ENCODE peak calls at places on chromosome 1, in four cellular contexts. E, W, V and A are unnamed samples.

GRCh38 chr1:107669996-107670395 is 295.0 kb downstream of the VAV3 start:
- DNase-seq in E (no peak), W (no peak), V (no peak), A (no peak)

GRCh38 chr1:160217466-160218165 is 12.4 kb downstream of the PEA15 start:
- DNase-seq in E (no peak), W (no peak), V (no peak), A (no peak)

GRCh38 chr1:226438007-226438406 is 30.1 kb upstream of the PARP1 start:
- DNase-seq in E (no peak), W (peak), V (no peak), A (no peak)

GRCh38 chr1:168498159-168498609 is 45.6 kb downstream of the XCL2 start:
- DNase-seq in E (no peak), W (no peak), V (no peak), A (no peak)

GRCh38 chr1:195376190-195376589 is 1232.0 kb downstream of the KCNT2 start:
- DNase-seq in E (no peak), W (peak), V (no peak), A (no peak)

GRCh38 chr1:27872059-27872801 is at the start of gene THEMIS2:
- DNase-seq in E (no peak), W (no peak), V (peak), A (no peak)

GRCh38 chr1:190957565-190957964 is 479.9 kb upstream of the BRINP3 start:
- DNase-seq in E (no peak), W (no peak), V (no peak), A (no peak)

GRCh38 chr1:209648931-209649776 is 3.1 kb downstream of the LAMB3 start:
- DNase-seq in E (no peak), W (peak), V (no peak), A (no peak)

GRCh38 chr1:213989071-213989739 is 1.4 kb downstream of the PROX1 start:
- DNase-seq in E (no peak), W (no peak), V (no peak), A (no peak)

GRCh38 chr1:222946436-222946835 is 131.6 kb downstream of the DISP1 start:
- DNase-seq in E (no peak), W (no peak), V (no peak), A (no peak)

GRCh38 chr1:179129702-179130473 is 48.0 kb downstream of the TOR3A start:
- DNase-seq in E (no peak), W (no peak), V (no peak), A (no peak)

GRCh38 chr1:33327587-33328325 is 6.9 kb upstream of the A3GALT2 start:
- DNase-seq in E (no peak), W (no peak), V (no peak), A (no peak)

GRCh38 chr1:7620196-7620595 is 150.9 kb upstream of the VAMP3 start:
- DNase-seq in E (no peak), W (no peak), V (no peak), A (no peak)

GRCh38 chr1:94103608-94104007 is 17.3 kb downstream of the ABCA4 start:
- DNase-seq in E (no peak), W (no peak), V (no peak), A (no peak)

GRCh38 chr1:101915597-101915996 is 81.1 kb downstream of the OLFM3 start:
- DNase-seq in E (no peak), W (no peak), V (no peak), A (no peak)

GRCh38 chr1:179952181-179952580 is 2.4 kb upstream of the CEP350 start:
- DNase-seq in E (no peak), W (no peak), V (no peak), A (no peak)

GRCh38 chr1:100249155-100249536 is 488 bp downstream of the DBT start:
- DNase-seq in E (no peak), W (no peak), V (no peak), A (no peak)

GRCh38 chr1:190140644-190141043 is 337.0 kb downstream of the BRINP3 start:
- DNase-seq in E (no peak), W (no peak), V (no peak), A (no peak)

GRCh38 chr1:196464545-196464944 is 143.7 kb downstream of the KCNT2 start:
- DNase-seq in E (no peak), W (no peak), V (no peak), A (no peak)

DNA sequence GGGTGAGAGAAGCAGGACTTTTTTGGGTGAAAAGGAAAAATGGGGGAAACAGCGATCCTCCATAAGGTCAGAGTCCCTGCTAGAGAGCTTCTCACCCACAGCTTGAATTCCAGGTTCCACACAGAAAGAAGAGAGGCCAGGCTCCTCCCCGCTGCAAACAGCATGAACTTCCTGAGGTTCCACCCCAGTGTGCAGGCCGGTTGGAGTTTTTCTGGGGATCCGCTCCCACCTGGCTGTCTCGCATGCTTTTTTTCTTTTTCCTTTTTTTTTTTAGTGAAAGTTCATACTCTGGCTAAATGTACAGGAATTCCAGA is 595.1 kb upstream of the ZP4 start:
- DNase-seq in E (no peak), W (no peak), V (no peak), A (no peak)
- TF ChIP-seq POLR2A in E (no peak), W (no peak), V (no peak), A (no peak)

DNA sequence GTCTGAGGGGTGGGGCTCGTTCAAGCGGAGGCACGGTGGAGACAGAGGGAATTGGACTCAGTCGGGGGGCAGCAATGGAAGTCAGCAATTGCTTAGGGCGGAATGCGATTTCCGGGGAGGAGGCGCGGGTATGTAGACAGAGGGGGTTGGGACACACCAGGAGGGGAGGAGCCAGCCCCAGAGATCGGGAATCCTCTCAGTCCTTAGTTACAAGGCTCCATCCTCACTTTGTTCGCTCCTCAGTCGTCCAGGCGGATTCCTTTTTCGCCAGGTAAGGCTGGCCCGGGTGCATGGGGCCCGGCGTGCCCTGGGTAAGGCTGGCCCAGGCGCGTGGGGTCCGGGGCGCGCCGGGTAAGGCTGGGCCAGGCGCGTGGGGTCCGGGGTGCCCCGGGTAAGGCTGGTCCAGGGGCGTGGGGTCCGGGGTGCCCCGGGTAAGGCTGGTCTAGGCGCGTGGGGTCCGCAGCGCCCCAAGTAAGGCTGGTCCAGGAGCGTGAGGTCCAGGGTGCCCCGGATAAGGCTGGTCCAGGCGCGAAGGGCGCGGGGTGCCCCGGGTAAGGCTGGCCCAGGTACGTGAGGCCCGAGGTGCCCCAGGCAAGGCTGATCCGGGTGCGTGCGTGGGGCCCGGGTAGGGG is at the start of gene L1TD1:
- DNase-seq in E (peak), W (no peak), V (no peak), A (no peak)
- H3K4me3 ChIP-seq in E (peak), W (no peak), V (no peak), A (no peak)

DNA sequence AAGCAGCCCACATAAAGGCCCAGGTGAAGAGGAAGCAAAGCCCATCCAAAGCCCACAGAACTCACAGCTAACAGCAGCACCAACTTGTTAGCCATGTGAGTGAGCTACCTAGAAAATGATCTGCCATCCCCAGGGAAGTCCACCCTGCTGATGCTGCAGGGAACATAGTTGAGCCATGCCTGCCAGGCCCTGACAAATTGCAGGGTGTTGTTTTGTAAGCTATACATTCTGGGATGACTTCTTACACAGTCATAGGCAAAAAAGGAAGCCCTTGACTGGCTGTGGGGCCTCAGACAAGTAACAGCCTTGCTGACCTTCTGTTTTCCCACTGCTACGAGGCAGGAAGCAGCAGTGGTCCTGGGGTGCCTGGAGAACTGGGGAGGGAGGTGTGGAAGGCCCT is 262.7 kb downstream of the MATN1 start:
- DNase-seq in E (peak), W (no peak), V (no peak), A (no peak)
- TF ChIP-seq POLR2A in E (no peak), W (no peak), V (no peak), A (no peak)

GRCh38 chr1:42952353-42953001 is 6.2 kb downstream of the SLC2A1 start:
- DNase-seq in E (no peak), W (no peak), V (no peak), A (no peak)
- H3K4me3 ChIP-seq in E (peak), W (no peak), V (no peak), A (no peak)

GRCh38 chr1:201888282-201889033 is at the start of gene SHISA4:
- DNase-seq in E (peak), W (peak), V (peak), A (no peak)
- TF ChIP-seq POLR2A in E (no peak), W (peak), V (peak), A (no peak)

DNA sequence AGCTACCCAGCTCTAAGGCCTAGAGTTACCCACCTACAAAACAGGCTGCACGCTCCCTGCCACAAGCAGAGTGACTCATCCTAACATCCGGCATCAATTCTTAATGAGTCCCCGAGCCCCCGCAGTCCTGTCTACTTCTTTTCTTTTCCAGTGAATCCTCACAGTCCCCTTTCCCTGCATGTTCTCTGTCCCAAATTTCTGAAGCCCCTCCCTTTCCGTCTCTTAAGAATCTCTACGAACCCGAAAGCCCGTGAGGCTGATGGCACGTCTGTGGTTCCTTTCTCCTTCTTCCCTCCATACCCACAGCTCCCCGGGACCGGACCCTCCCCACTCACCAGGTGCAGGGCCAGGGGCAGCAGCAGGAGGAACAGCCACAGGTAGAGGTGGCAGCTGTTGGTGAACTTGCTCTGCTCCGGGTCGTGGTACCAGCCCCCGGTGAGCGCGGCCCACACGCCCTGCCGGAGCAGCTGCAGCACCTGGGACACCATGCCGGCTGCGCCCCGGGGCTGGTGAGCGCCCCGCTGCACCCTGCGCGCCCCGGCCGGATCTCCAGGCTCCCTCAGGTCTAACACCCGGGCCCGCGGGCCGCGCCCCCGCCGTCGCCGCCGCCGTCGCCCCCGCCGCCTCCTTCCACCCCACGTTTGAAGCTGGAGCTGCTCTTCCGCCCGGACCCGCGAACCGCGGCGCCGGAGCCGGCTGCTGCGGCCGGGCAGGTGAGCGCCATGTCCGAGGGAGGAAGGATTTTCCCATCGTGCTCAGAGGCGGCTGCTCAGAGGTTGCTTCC is at the start of gene PCNX2:
- DNase-seq in E (no peak), W (peak), V (no peak), A (no peak)
- H3K4me3 ChIP-seq in E (peak), W (peak), V (peak), A (peak)

GRCh38 chr1:228490120-228491078 is 3.2 kb downstream of the RNF187 start:
- DNase-seq in E (no peak), W (peak), V (no peak), A (no peak)
- TF ChIP-seq POLR2A in E (no peak), W (no peak), V (no peak), A (no peak)

GRCh38 chr1:26180010-26180506 is 2.8 kb downstream of the CNKSR1 start:
- DNase-seq in E (no peak), W (no peak), V (no peak), A (no peak)
- H3K4me3 ChIP-seq in E (no peak), W (no peak), V (no peak), A (no peak)

GRCh38 chr1:50978144-50978851 is 8.3 kb downstream of the CDKN2C start:
- DNase-seq in E (no peak), W (no peak), V (peak), A (no peak)
- TF ChIP-seq POLR2A in E (no peak), W (peak), V (no peak), A (no peak)